ENCODE peak calls at places on chromosomes 12 and 14, in eight cellular contexts. One of them, this sample, is unnamed. For H3K9me3, the result is how much of the 10 kb centered on the place peaks cover.

GRCh38 chr14:35533357-35534129 is 421 bp upstream of the INSM2 start:
- DNase-seq in HCT116: no peak
- DNase-seq in HepG2: peak
- DNase-seq in mammary epithelial cell: peak
- DNase-seq in neural progenitor cell: peak
- DNase-seq in IMR-90: peak
- DNase-seq in hepatocyte: peak
- DNase-seq in fibroblast of lung: peak
- DNase-seq in this sample: peak

GRCh38 chr12:52871291-52871961 is 22.6 kb upstream of the KRT78 start:
- DNase-seq in HCT116: no peak
- DNase-seq in hepatocyte: peak
- DNase-seq in neural progenitor cell: no peak
- DNase-seq in mammary epithelial cell: peak
- DNase-seq in HepG2: no peak
- DNase-seq in fibroblast of lung: peak
- DNase-seq in IMR-90: peak
- DNase-seq in this sample: peak

GRCh38 chr14:98195256-98195655 is 1076.7 kb downstream of the BCL11B start:
- DNase-seq in fibroblast of lung: no peak
- DNase-seq in mammary epithelial cell: no peak
- DNase-seq in HepG2: no peak
- DNase-seq in HCT116: no peak
- DNase-seq in IMR-90: no peak
- DNase-seq in neural progenitor cell: no peak
- DNase-seq in hepatocyte: no peak
- DNase-seq in this sample: no peak

GRCh38 chr14:87131879-87132278 is 861.1 kb downstream of the GALC start:
- DNase-seq in mammary epithelial cell: peak
- DNase-seq in fibroblast of lung: peak
- DNase-seq in HepG2: no peak
- DNase-seq in HCT116: no peak
- DNase-seq in neural progenitor cell: no peak
- DNase-seq in hepatocyte: peak
- DNase-seq in IMR-90: peak
- DNase-seq in this sample: peak

GRCh38 chr14:68951051-68951797 is 27.9 kb downstream of the ACTN1 start:
- DNase-seq in fibroblast of lung: peak
- DNase-seq in HCT116: peak
- DNase-seq in HepG2: no peak
- DNase-seq in hepatocyte: peak
- DNase-seq in neural progenitor cell: no peak
- DNase-seq in IMR-90: peak
- DNase-seq in mammary epithelial cell: peak
- DNase-seq in this sample: peak

GRCh38 chr12:96501139-96501741 is 11.9 kb downstream of the CFAP54 start:
- DNase-seq in HCT116: peak
- DNase-seq in HepG2: peak
- DNase-seq in mammary epithelial cell: peak
- DNase-seq in IMR-90: peak
- DNase-seq in neural progenitor cell: no peak
- DNase-seq in fibroblast of lung: peak
- DNase-seq in hepatocyte: peak
- DNase-seq in this sample: peak

GRCh38 chr12:11023387-11023786 is 967 bp upstream of the TAS2R19 start:
- DNase-seq in neural progenitor cell: no peak
- DNase-seq in hepatocyte: no peak
- DNase-seq in mammary epithelial cell: no peak
- DNase-seq in IMR-90: no peak
- DNase-seq in HCT116: no peak
- DNase-seq in fibroblast of lung: no peak
- DNase-seq in HepG2: peak
- DNase-seq in this sample: no peak

GRCh38 chr12:75553398-75553797 is 42.0 kb upstream of the KRR1 start:
- DNase-seq in mammary epithelial cell: no peak
- DNase-seq in HCT116: peak
- DNase-seq in neural progenitor cell: peak
- DNase-seq in fibroblast of lung: no peak
- DNase-seq in HepG2: no peak
- DNase-seq in IMR-90: no peak
- DNase-seq in hepatocyte: no peak
- DNase-seq in this sample: peak

GRCh38 chr12:97082029-97082428 is 175.0 kb downstream of the NEDD1 start:
- DNase-seq in mammary epithelial cell: no peak
- DNase-seq in IMR-90: no peak
- DNase-seq in HCT116: no peak
- DNase-seq in hepatocyte: no peak
- DNase-seq in fibroblast of lung: no peak
- DNase-seq in neural progenitor cell: no peak
- DNase-seq in HepG2: no peak
- DNase-seq in this sample: no peak

GRCh38 chr12:47361389-47362031 is 281.8 kb upstream of the AMIGO2 start:
- DNase-seq in HCT116: no peak
- DNase-seq in mammary epithelial cell: peak
- DNase-seq in hepatocyte: no peak
- DNase-seq in neural progenitor cell: no peak
- DNase-seq in fibroblast of lung: no peak
- DNase-seq in HepG2: no peak
- DNase-seq in IMR-90: no peak
- DNase-seq in this sample: no peak

GRCh38 chr12:64611430-64612286 is 1.4 kb downstream of the RASSF3 start:
- DNase-seq in HepG2: no peak
- DNase-seq in IMR-90: peak
- DNase-seq in hepatocyte: peak
- DNase-seq in mammary epithelial cell: peak
- DNase-seq in neural progenitor cell: peak
- DNase-seq in HCT116: no peak
- DNase-seq in fibroblast of lung: peak
- DNase-seq in this sample: peak

GRCh38 chr14:77314043-77314442 is 6.6 kb downstream of the POMT2 start:
- DNase-seq in neural progenitor cell: no peak
- DNase-seq in hepatocyte: peak
- DNase-seq in fibroblast of lung: peak
- DNase-seq in IMR-90: peak
- DNase-seq in mammary epithelial cell: peak
- DNase-seq in HCT116: no peak
- DNase-seq in HepG2: no peak
- DNase-seq in this sample: peak

GRCh38 chr14:86790408-86791364 is 1202.3 kb downstream of the GALC start:
- DNase-seq in neural progenitor cell: peak
- DNase-seq in HepG2: peak
- DNase-seq in HCT116: no peak
- DNase-seq in hepatocyte: peak
- DNase-seq in IMR-90: no peak
- DNase-seq in fibroblast of lung: no peak
- DNase-seq in mammary epithelial cell: peak
- DNase-seq in this sample: no peak

GRCh38 chr14:66017960-66018359 is 468.2 kb upstream of the CCDC196 start:
- DNase-seq in hepatocyte: no peak
- DNase-seq in neural progenitor cell: no peak
- DNase-seq in IMR-90: no peak
- DNase-seq in mammary epithelial cell: no peak
- DNase-seq in HepG2: no peak
- DNase-seq in fibroblast of lung: no peak
- DNase-seq in HCT116: no peak
- DNase-seq in this sample: no peak

GRCh38 chr12:41819948-41820347 is 324.7 kb downstream of the GXYLT1 start:
- DNase-seq in mammary epithelial cell: no peak
- DNase-seq in HepG2: no peak
- DNase-seq in hepatocyte: no peak
- DNase-seq in fibroblast of lung: no peak
- DNase-seq in HCT116: no peak
- DNase-seq in neural progenitor cell: no peak
- DNase-seq in IMR-90: no peak
- DNase-seq in this sample: no peak
- H3K9me3 ChIP-seq in mammary epithelial cell: under half
- H3K9me3 ChIP-seq in HepG2: under half
- H3K9me3 ChIP-seq in hepatocyte: under half
- H3K9me3 ChIP-seq in fibroblast of lung: under half
- H3K9me3 ChIP-seq in HCT116: under half
- H3K9me3 ChIP-seq in neural progenitor cell: under half
- H3K9me3 ChIP-seq in IMR-90: under half
- H3K9me3 ChIP-seq in this sample: under half

DNA sequence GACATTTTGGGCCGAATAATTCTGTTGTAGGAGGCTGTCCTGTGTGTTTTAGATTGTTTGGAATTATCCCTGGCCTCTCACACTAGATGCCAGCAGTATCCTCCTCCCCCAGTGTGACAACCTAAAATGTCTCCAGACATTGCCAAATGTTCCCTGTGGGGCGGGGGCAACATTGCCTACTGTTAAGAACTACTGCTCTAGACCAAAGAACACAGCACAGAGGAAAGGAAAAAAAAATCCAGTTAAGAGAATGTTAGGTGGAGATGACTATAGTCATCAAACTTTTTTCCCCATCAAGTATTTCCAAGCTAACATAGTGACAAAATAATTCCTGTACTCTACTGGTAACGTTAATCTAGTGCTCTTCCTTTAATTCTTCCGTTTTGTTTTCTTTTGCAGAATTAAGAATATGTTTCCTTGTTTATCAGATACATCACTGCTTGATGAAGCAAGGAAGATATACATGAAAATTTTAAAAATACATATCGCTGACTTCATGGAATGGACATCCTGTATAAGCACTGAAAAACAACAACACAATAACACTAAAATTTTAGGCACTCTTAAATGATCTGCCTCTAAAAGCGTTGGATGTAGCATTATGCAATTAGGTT is 3.6 kb downstream of the CDKN1B start:
- DNase-seq in neural progenitor cell: no peak
- DNase-seq in IMR-90: no peak
- DNase-seq in hepatocyte: no peak
- DNase-seq in mammary epithelial cell: peak
- DNase-seq in HCT116: no peak
- DNase-seq in fibroblast of lung: no peak
- DNase-seq in HepG2: no peak
- DNase-seq in this sample: no peak
- H3K4me3 ChIP-seq in neural progenitor cell: peak
- H3K4me3 ChIP-seq in IMR-90: peak
- H3K4me3 ChIP-seq in hepatocyte: peak
- H3K4me3 ChIP-seq in mammary epithelial cell: peak
- H3K4me3 ChIP-seq in HCT116: peak
- H3K4me3 ChIP-seq in fibroblast of lung: peak
- H3K4me3 ChIP-seq in HepG2: peak
- H3K4me3 ChIP-seq in this sample: peak

GRCh38 chr12:6722863-6723262 is 983 bp upstream of the COPS7A start:
- DNase-seq in IMR-90: no peak
- DNase-seq in HepG2: no peak
- DNase-seq in mammary epithelial cell: no peak
- DNase-seq in HCT116: no peak
- DNase-seq in neural progenitor cell: no peak
- DNase-seq in hepatocyte: no peak
- DNase-seq in fibroblast of lung: no peak
- DNase-seq in this sample: no peak
- H2AFZ ChIP-seq in IMR-90: no peak
- H2AFZ ChIP-seq in HepG2: no peak
- H2AFZ ChIP-seq in mammary epithelial cell: no peak
- H2AFZ ChIP-seq in HCT116: no peak
- H2AFZ ChIP-seq in neural progenitor cell: no peak
- H2AFZ ChIP-seq in hepatocyte: peak
- H2AFZ ChIP-seq in fibroblast of lung: no peak
- H2AFZ ChIP-seq in this sample: no peak

GRCh38 chr12:132924356-132924755 is 31.8 kb downstream of the ZNF605 start:
- DNase-seq in HepG2: no peak
- DNase-seq in mammary epithelial cell: no peak
- DNase-seq in IMR-90: no peak
- DNase-seq in fibroblast of lung: no peak
- DNase-seq in hepatocyte: no peak
- DNase-seq in neural progenitor cell: no peak
- DNase-seq in HCT116: no peak
- DNase-seq in this sample: no peak
- H3K9me3 ChIP-seq in HepG2: half or more
- H3K9me3 ChIP-seq in mammary epithelial cell: half or more
- H3K9me3 ChIP-seq in IMR-90: half or more
- H3K9me3 ChIP-seq in fibroblast of lung: under half
- H3K9me3 ChIP-seq in hepatocyte: half or more
- H3K9me3 ChIP-seq in neural progenitor cell: half or more
- H3K9me3 ChIP-seq in HCT116: under half
- H3K9me3 ChIP-seq in this sample: half or more